ENCODE peak calls at places on chromosomes 1 and 21, in five cellular contexts. J is GM12878, Z is body of pancreas, W is prostate gland, E is GM23248. S is an unnamed sample.

GRCh38 chr1:201455098-201455497 is 13.9 kb downstream of the PHLDA3 start:
- DNase-seq in J (no peak), Z (no peak), W (no peak), E (no peak), S (peak)

GRCh38 chr1:229095325-229095724 is 175.6 kb upstream of the RAB4A start:
- DNase-seq in J (no peak), Z (no peak), W (no peak), E (no peak), S (no peak)

GRCh38 chr1:81221564-81221963 is 579.2 kb upstream of the ADGRL2 start:
- DNase-seq in J (no peak), Z (no peak), W (no peak), E (no peak), S (no peak)

GRCh38 chr1:75265792-75266191 is 131.6 kb downstream of the LHX8 start:
- DNase-seq in J (peak), Z (no peak), W (no peak), E (peak), S (no peak)

GRCh38 chr1:176656257-176656995 is 193.5 kb downstream of the PAPPA2 start:
- DNase-seq in J (no peak), Z (peak), W (no peak), E (peak), S (peak)

GRCh38 chr1:180615493-180616290 is 16.1 kb upstream of the XPR1 start:
- DNase-seq in J (no peak), Z (peak), W (peak), E (no peak), S (no peak)

GRCh38 chr1:172719066-172719627 is 60.2 kb downstream of the FASLG start:
- DNase-seq in J (no peak), Z (no peak), W (peak), E (peak), S (no peak)

GRCh38 chr1:60987904-60988303 is 94.5 kb upstream of the NFIA start:
- DNase-seq in J (no peak), Z (no peak), W (no peak), E (no peak), S (no peak)

GRCh38 chr21:45982758-45983731 is 1.5 kb downstream of the COL6A1 start:
- DNase-seq in J (no peak), Z (no peak), W (no peak), E (peak), S (no peak)

GRCh38 chr1:218933526-218933925 is 240.2 kb upstream of the LYPLAL1 start:
- DNase-seq in J (no peak), Z (no peak), W (no peak), E (peak), S (no peak)

GRCh38 chr21:41207401-41208388 is 39.7 kb downstream of the BACE2 start:
- DNase-seq in J (no peak), Z (peak), W (peak), E (peak), S (peak)

GRCh38 chr1:49728377-49728776 is 295.4 kb downstream of the AGBL4 start:
- DNase-seq in J (no peak), Z (no peak), W (no peak), E (no peak), S (no peak)

GRCh38 chr1:98058676-98059075 is 137.8 kb upstream of the DPYD start:
- DNase-seq in J (no peak), Z (no peak), W (no peak), E (no peak), S (no peak)

GRCh38 chr1:160077496-160077895 is 3.8 kb upstream of the KCNJ9 start:
- DNase-seq in J (no peak), Z (no peak), W (no peak), E (no peak), S (no peak)

GRCh38 chr1:220325306-220325995 is 53.2 kb upstream of the RAB3GAP2 start:
- DNase-seq in J (no peak), Z (no peak), W (no peak), E (no peak), S (no peak)

GRCh38 chr1:7526196-7526866 is 244.8 kb upstream of the VAMP3 start:
- DNase-seq in J (no peak), Z (no peak), W (no peak), E (peak), S (no peak)

GRCh38 chr1:226737819-226738420 is 1.2 kb downstream of the ITPKB start:
- DNase-seq in J (no peak), Z (peak), W (peak), E (peak), S (peak)

GRCh38 chr1:110829955-110830553 is 42.9 kb upstream of the CD53 start:
- DNase-seq in J (peak), Z (no peak), W (no peak), E (peak), S (no peak)

GRCh38 chr1:101148987-101149386 is 87.8 kb upstream of the S1PR1 start:
- DNase-seq in J (no peak), Z (peak), W (peak), E (peak), S (no peak)

GRCh38 chr1:174074757-174075156 is 52.6 kb upstream of the RC3H1 start:
- DNase-seq in J (no peak), Z (no peak), W (no peak), E (peak), S (no peak)

GRCh38 chr1:220886470-220887201 is 7.4 kb downstream of the HLX start:
- DNase-seq in J (no peak), Z (no peak), W (no peak), E (no peak), S (no peak)

GRCh38 chr1:55631508-55631907 is 416.3 kb upstream of the USP24 start:
- DNase-seq in J (no peak), Z (no peak), W (no peak), E (peak), S (no peak)

GRCh38 chr1:23400324-23401110 is 24.0 kb downstream of the TCEA3 start:
- DNase-seq in J (no peak), Z (no peak), W (no peak), E (peak), S (no peak)

GRCh38 chr1:11967028-11967547 is 13.2 kb upstream of the MFN2 start:
- DNase-seq in J (peak), Z (peak), W (peak), E (peak), S (no peak)

GRCh38 chr1:91585982-91586381 is 85.3 kb downstream of the CDC7 start:
- DNase-seq in J (no peak), Z (peak), W (peak), E (no peak), S (no peak)

GRCh38 chr21:41692216-41692615 is 74.6 kb downstream of the RIPK4 start:
- DNase-seq in J (no peak), Z (no peak), W (no peak), E (no peak), S (no peak)

GRCh38 chr1:42533101-42533863 is 70.2 kb downstream of the CCDC30 start:
- DNase-seq in J (no peak), Z (no peak), W (no peak), E (no peak), S (no peak)

GRCh38 chr1:2374260-2375155 is 16.8 kb downstream of the MORN1 start:
- DNase-seq in J (no peak), Z (no peak), W (no peak), E (no peak), S (no peak)

GRCh38 chr1:46369542-46370213 is 24.4 kb upstream of the FAAH start:
- DNase-seq in J (no peak), Z (no peak), W (no peak), E (peak), S (no peak)
- H3K4me3 ChIP-seq in J (no peak), Z (no peak), W (no peak), E (no peak), S (no peak)

GRCh38 chr1:234618726-234619049 is 8.7 kb upstream of the IRF2BP2 start:
- DNase-seq in J (no peak), Z (no peak), W (no peak), E (peak), S (no peak)
- H3K27ac ChIP-seq in J (no peak), Z (peak), W (peak), E (peak), S (peak)

GRCh38 chr1:202871367-202871766 is 17.6 kb downstream of the RABIF start:
- DNase-seq in J (no peak), Z (no peak), W (peak), E (no peak), S (no peak)
- H3K4me3 ChIP-seq in J (no peak), Z (no peak), W (no peak), E (no peak), S (no peak)

GRCh38 chr1:15747378-15747777 is 5.1 kb downstream of the TMEM82 start:
- DNase-seq in J (no peak), Z (no peak), W (no peak), E (no peak), S (no peak)

GRCh38 chr1:15742339-15742801 is at the start of gene TMEM82:
- DNase-seq in J (no peak), Z (no peak), W (no peak), E (no peak), S (no peak)

GRCh38 chr1:15741183-15741850 is 982 bp upstream of the TMEM82 start:
- DNase-seq in J (no peak), Z (peak), W (peak), E (peak), S (peak)

GRCh38 chr1:15740833-15741182 is 1.5 kb upstream of the TMEM82 start:
- DNase-seq in J (no peak), Z (no peak), W (no peak), E (no peak), S (no peak)

GRCh38 chr1:15744122-15744679 is 1.9 kb downstream of the TMEM82 start:
- DNase-seq in J (no peak), Z (no peak), W (no peak), E (no peak), S (no peak)
- H3K27ac ChIP-seq in J (no peak), Z (no peak), W (no peak), E (no peak), S (no peak)

DNA sequence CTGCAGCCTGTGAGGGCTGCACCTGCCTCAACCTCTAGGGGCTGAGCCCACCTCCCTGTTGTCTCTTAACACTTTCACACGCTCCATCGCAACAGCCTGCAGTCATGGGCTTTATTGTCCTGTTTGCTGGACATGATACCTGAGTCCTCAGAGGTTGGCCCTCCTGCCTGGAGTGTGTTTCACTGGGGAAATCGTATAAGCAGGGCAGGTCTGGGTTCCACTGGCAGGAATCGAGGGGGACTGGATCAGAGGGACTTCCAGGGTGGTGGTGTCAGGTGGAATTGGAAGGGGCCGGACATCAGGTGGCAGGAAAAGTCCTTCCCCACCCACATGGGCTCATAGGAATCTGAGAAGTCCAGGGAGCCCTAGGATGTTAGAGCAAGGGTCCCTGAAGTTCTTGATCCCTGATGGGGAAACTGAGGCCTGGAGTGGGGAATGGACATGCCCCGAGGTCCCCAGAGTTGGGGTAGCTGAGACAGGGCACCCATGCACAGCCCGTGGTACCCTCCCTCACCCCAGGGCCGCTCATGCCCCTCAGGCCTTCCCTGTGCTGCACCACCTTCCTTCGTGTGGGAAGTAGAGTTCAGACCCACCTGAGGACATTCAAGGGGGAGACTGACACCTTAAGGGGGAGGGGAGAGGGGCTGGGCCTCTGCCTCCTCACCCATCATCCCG is 66.6 kb downstream of the PIK3CD start:
- DNase-seq in J (no peak), Z (no peak), W (no peak), E (no peak), S (no peak)
- H3K4me3 ChIP-seq in J (no peak), Z (no peak), W (no peak), E (no peak), S (no peak)

GRCh38 chr1:153614906-153615305 is 1.2 kb downstream of the S100A14 start:
- DNase-seq in J (no peak), Z (no peak), W (no peak), E (no peak), S (no peak)
- H3K27ac ChIP-seq in J (no peak), Z (no peak), W (no peak), E (no peak), S (no peak)

S was measured in coronary artery.